ENCODE peak calls at places on chromosomes 11 and 22, in seven cellular contexts. Z, C, G, I, K, P and M are unnamed samples.

GRCh38 chr11:28770806-28771205 is 662.6 kb downstream of the METTL15 start:
- DNase-seq in Z (no peak), C (no peak), G (no peak), I (no peak), K (no peak), P (no peak), M (no peak)

GRCh38 chr11:93497575-93497974 is 45.6 kb downstream of the SMCO4 start:
- DNase-seq in Z (no peak), C (no peak), G (no peak), I (no peak), K (no peak), P (no peak), M (no peak)

GRCh38 chr11:79076526-79077115 is 364.2 kb downstream of the TENM4 start:
- DNase-seq in Z (no peak), C (peak), G (peak), I (peak), K (peak), P (no peak), M (peak)

GRCh38 chr11:74696932-74697687 is 34.1 kb downstream of the CHRDL2 start:
- DNase-seq in Z (no peak), C (peak), G (peak), I (no peak), K (no peak), P (no peak), M (no peak)

GRCh38 chr22:44425356-44425755 is 72.7 kb downstream of the RTL6 start:
- DNase-seq in Z (no peak), C (no peak), G (no peak), I (no peak), K (no peak), P (no peak), M (no peak)

GRCh38 chr22:39530136-39530535 is 2.4 kb downstream of the RPS19BP1 start:
- DNase-seq in Z (no peak), C (no peak), G (no peak), I (no peak), K (no peak), P (no peak), M (no peak)

GRCh38 chr11:83544871-83545270 is 258.7 kb upstream of the CCDC90B start:
- DNase-seq in Z (no peak), C (no peak), G (no peak), I (no peak), K (no peak), P (no peak), M (no peak)

GRCh38 chr11:134644489-134645456 is 232.7 kb upstream of the B3GAT1 start:
- DNase-seq in Z (no peak), C (no peak), G (no peak), I (no peak), K (no peak), P (no peak), M (peak)

GRCh38 chr22:46453006-46453828 is 84.2 kb downstream of the CELSR1 start:
- DNase-seq in Z (no peak), C (peak), G (no peak), I (no peak), K (no peak), P (no peak), M (no peak)

GRCh38 chr22:49310354-49310753 is 517.3 kb downstream of the BRD1 start:
- DNase-seq in Z (no peak), C (no peak), G (no peak), I (no peak), K (no peak), P (no peak), M (no peak)
- TF ChIP-seq JUND in Z (no peak), C (no peak), G (no peak), I (no peak), K (no peak), P (no peak), M (no peak)

DNA sequence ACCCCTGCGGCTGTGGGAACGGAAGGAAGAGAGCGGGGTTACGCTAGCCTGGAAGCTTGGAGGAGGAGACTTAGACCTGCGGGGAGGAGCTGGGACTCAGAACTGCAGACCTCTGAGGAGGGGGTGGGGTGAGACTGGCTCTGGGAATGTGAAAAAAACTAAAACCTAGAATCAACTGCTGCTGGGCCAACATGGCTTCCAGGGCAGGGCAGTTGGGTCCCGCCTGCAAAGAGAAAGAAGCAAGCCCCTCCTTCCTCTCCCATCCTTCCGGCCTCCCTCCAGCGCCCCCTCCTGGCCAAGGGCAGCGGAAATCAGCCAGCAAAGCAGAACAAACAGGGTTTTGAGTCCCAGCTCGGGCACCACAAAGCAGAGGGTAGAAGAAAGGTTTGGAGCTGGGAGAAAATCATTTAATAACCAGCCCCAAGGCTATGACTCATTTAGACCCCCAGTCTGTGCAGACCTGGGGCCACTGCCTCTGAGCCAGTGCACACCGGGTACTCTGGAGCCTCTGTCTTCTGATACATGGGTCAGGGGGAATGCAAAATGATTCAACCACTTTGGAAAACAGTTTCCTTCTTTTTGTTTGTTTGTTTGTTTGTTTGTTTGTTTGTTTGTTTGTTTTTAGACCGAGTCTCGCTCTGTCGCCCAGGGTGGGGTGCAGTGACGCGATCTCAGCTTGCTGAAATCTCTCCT is 7.3 kb upstream of the NCF4 start:
- DNase-seq in Z (peak), C (peak), G (peak), I (peak), K (peak), P (no peak), M (peak)
- TF ChIP-seq JUND in Z (peak), C (no peak), G (no peak), I (no peak), K (no peak), P (no peak), M (no peak)

GRCh38 chr11:130217133-130217631 is 57.6 kb downstream of the ST14 start:
- DNase-seq in Z (no peak), C (no peak), G (no peak), I (no peak), K (no peak), P (no peak), M (no peak)
- TF ChIP-seq JUND in Z (no peak), C (no peak), G (no peak), I (no peak), K (no peak), P (no peak), M (no peak)

GRCh38 chr22:23233746-23234408 is 53.6 kb downstream of the BCR start:
- DNase-seq in Z (no peak), C (no peak), G (peak), I (peak), K (no peak), P (no peak), M (no peak)
- TF ChIP-seq JUND in Z (no peak), C (no peak), G (no peak), I (no peak), K (no peak), P (no peak), M (no peak)

GRCh38 chr11:103584021-103584420 is 452.4 kb upstream of the DDI1 start:
- DNase-seq in Z (no peak), C (no peak), G (no peak), I (no peak), K (no peak), P (no peak), M (no peak)
- TF ChIP-seq JUND in Z (no peak), C (no peak), G (no peak), I (no peak), K (no peak), P (no peak), M (no peak)